ENCODE peak calls at places on chromosomes 3 and 15, in five cellular contexts. M is C1 segment of cervical spinal cord, A is NCI-H345, E is NCI-H1092 treated with DMSO at 0.1 percent for 48 hours, L is GM12865. G is an unnamed sample.
A peak's percentile ranks its signal among the peaks of the same experiment; 100 is the strongest.

GRCh38 chr3:10707984-10708868 is 107.8 kb upstream of the SLC6A11 start:
- DNase-seq in M (no peak), A (no peak), E (no peak), L (no peak), G (no peak)

GRCh38 chr3:127089487-127090145 is 103.3 kb upstream of the PRR23E start:
- DNase-seq in M (no peak), A (no peak), E (no peak), L (no peak), G (no peak)

GRCh38 chr3:130533247-130533646 is 16.3 kb downstream of the COL6A6 start:
- DNase-seq in M (no peak), A (no peak), E (no peak), L (no peak), G (no peak)

GRCh38 chr3:74613060-74613459 is 1.4 kb downstream of the CNTN3 start:
- DNase-seq in M (no peak), A (no peak), E (no peak), L (no peak), G (no peak)

GRCh38 chr15:89009080-89009479 is 79.2 kb upstream of the ABHD2 start:
- DNase-seq in M (no peak), A (no peak), E (no peak), L (no peak), G (no peak)

GRCh38 chr3:171953300-171954022 is 85.9 kb upstream of the FNDC3B start:
- DNase-seq in M (no peak), A (no peak), E (no peak), L (no peak), G (no peak)

GRCh38 chr3:31880020-31880419 is 101.0 kb downstream of the OSBPL10 start:
- DNase-seq in M (no peak), A (no peak), E (no peak), L (peak; percentile 21), G (peak; percentile 3)

GRCh38 chr15:43893956-43894355 is 67.2 kb downstream of the WDR76 start:
- DNase-seq in M (no peak), A (no peak), E (no peak), L (no peak), G (no peak)

GRCh38 chr15:47987908-47988532 is 132.8 kb upstream of the SLC24A5 start:
- DNase-seq in M (no peak), A (peak; percentile 71), E (peak; percentile 70), L (peak; percentile 75), G (no peak)

GRCh38 chr15:61195116-61196002 is 33.7 kb downstream of the RORA start:
- DNase-seq in M (no peak), A (no peak), E (peak; percentile 36), L (peak; percentile 60), G (no peak)

GRCh38 chr3:40723078-40723660 is 198.4 kb downstream of the ZNF621 start:
- DNase-seq in M (no peak), A (no peak), E (no peak), L (no peak), G (no peak)

GRCh38 chr3:89699229-89699628 is 591.8 kb downstream of the EPHA3 start:
- DNase-seq in M (no peak), A (no peak), E (no peak), L (no peak), G (no peak)

GRCh38 chr15:81941479-81941878 is 104.3 kb downstream of the MEX3B start:
- DNase-seq in M (no peak), A (peak; percentile 79), E (peak; percentile 4), L (no peak), G (no peak)

GRCh38 chr3:150015906-150016305 is 45.2 kb upstream of the PFN2 start:
- DNase-seq in M (no peak), A (no peak), E (no peak), L (no peak), G (no peak)

GRCh38 chr3:72492240-72492639 is 356.0 kb downstream of the SHQ1 start:
- DNase-seq in M (no peak), A (no peak), E (no peak), L (no peak), G (no peak)

GRCh38 chr15:70748281-70748747 is 15.0 kb downstream of the UACA start:
- DNase-seq in M (no peak), A (no peak), E (no peak), L (no peak), G (no peak)

GRCh38 chr3:149378420-149379388 is 1.3 kb upstream of the TM4SF1 start:
- DNase-seq in M (no peak), A (no peak), E (peak; percentile 11), L (no peak), G (no peak)

GRCh38 chr15:33533197-33533596 is 222.4 kb downstream of the RYR3 start:
- DNase-seq in M (no peak), A (no peak), E (no peak), L (no peak), G (no peak)

GRCh38 chr3:128052831-128053419 is 688 bp downstream of the SEC61A1 start:
- DNase-seq in M (no peak), A (no peak), E (no peak), L (no peak), G (no peak)

GRCh38 chr3:157045238-157045860 is 114.6 kb downstream of the CCNL1 start:
- DNase-seq in M (no peak), A (no peak), E (no peak), L (no peak), G (no peak)

GRCh38 chr3:51610708-51611107 is 60.3 kb upstream of the TEX264 start:
- DNase-seq in M (no peak), A (no peak), E (no peak), L (no peak), G (no peak)

GRCh38 chr3:72317491-72317890 is 530.8 kb downstream of the SHQ1 start:
- DNase-seq in M (no peak), A (no peak), E (no peak), L (no peak), G (no peak)

GRCh38 chr3:183491923-183492848 is 63.3 kb downstream of the KLHL6 start:
- DNase-seq in M (no peak), A (no peak), E (no peak), L (no peak), G (no peak)

GRCh38 chr3:13027154-13027553 is 46.1 kb downstream of the IQSEC1 start:
- DNase-seq in M (no peak), A (no peak), E (no peak), L (no peak), G (no peak)

GRCh38 chr15:70476441-70476840 is 286.9 kb downstream of the UACA start:
- DNase-seq in M (no peak), A (no peak), E (no peak), L (no peak), G (no peak)

GRCh38 chr3:156675744-156676466 is 1.5 kb downstream of the TIPARP start:
- DNase-seq in M (no peak), A (peak; percentile 42), E (peak; percentile 45), L (peak; percentile 43), G (no peak)

GRCh38 chr15:101320501-101321052 is 25.5 kb upstream of the SNRPA1 start:
- DNase-seq in M (no peak), A (no peak), E (no peak), L (peak; percentile 58), G (no peak)

GRCh38 chr3:101146946-101147345 is 153.7 kb upstream of the ABI3BP start:
- DNase-seq in M (no peak), A (no peak), E (no peak), L (no peak), G (no peak)

GRCh38 chr3:61381745-61382392 is 130.6 kb upstream of the FHIT start:
- DNase-seq in M (no peak), A (peak; percentile 31), E (peak; percentile 9), L (peak; percentile 59), G (no peak)